ENCODE peak calls at places on chromosomes 1 and 21, in four cellular contexts. One of them, this sample, is unnamed.
A peak's percentile ranks its signal among the peaks of the same experiment; 100 is the strongest.

GRCh38 chr1:207793327-207793726 is 41.5 kb downstream of the CD46 start:
- DNase-seq in AG09309: no peak
- DNase-seq in endodermal cell: no peak
- DNase-seq in adrenal gland: no peak
- DNase-seq in this sample: no peak

GRCh38 chr1:203381151-203381751 is 30.3 kb upstream of the FMOD start:
- DNase-seq in AG09309: no peak
- DNase-seq in adrenal gland: no peak
- DNase-seq in endodermal cell: no peak
- DNase-seq in this sample: no peak

GRCh38 chr1:234486858-234487830 is 8.2 kb upstream of the TARBP1 start:
- DNase-seq in endodermal cell: no peak
- DNase-seq in AG09309: no peak
- DNase-seq in adrenal gland: no peak
- DNase-seq in this sample: no peak

GRCh38 chr1:55284856-55285255 is 69.7 kb upstream of the USP24 start:
- DNase-seq in endodermal cell: peak; percentile 56
- DNase-seq in AG09309: no peak
- DNase-seq in adrenal gland: peak; percentile 30
- DNase-seq in this sample: peak; percentile 59

GRCh38 chr1:147913362-147913761 is 10.8 kb downstream of the GJA8 start:
- DNase-seq in adrenal gland: no peak
- DNase-seq in endodermal cell: no peak
- DNase-seq in AG09309: no peak
- DNase-seq in this sample: no peak

GRCh38 chr1:165942062-165942461 is 114.6 kb downstream of the UCK2 start:
- DNase-seq in adrenal gland: no peak
- DNase-seq in AG09309: no peak
- DNase-seq in endodermal cell: no peak
- DNase-seq in this sample: no peak

GRCh38 chr1:72777918-72778317 is 495.6 kb upstream of the NEGR1 start:
- DNase-seq in AG09309: no peak
- DNase-seq in endodermal cell: no peak
- DNase-seq in adrenal gland: no peak
- DNase-seq in this sample: no peak

GRCh38 chr1:87953732-87954344 is 625.2 kb downstream of the LMO4 start:
- DNase-seq in adrenal gland: peak; percentile 60
- DNase-seq in AG09309: peak; percentile 20
- DNase-seq in endodermal cell: peak; percentile 83
- DNase-seq in this sample: peak; percentile 84

GRCh38 chr1:165444897-165445370 is at the start of gene RXRG:
- DNase-seq in adrenal gland: no peak
- DNase-seq in AG09309: no peak
- DNase-seq in endodermal cell: peak; percentile 87
- DNase-seq in this sample: no peak

GRCh38 chr1:21898326-21899155 is 38.6 kb downstream of the HSPG2 start:
- DNase-seq in AG09309: no peak
- DNase-seq in adrenal gland: no peak
- DNase-seq in endodermal cell: no peak
- DNase-seq in this sample: no peak

GRCh38 chr1:2097386-2098300 is 47.4 kb downstream of the PRKCZ start:
- DNase-seq in endodermal cell: no peak
- DNase-seq in AG09309: no peak
- DNase-seq in adrenal gland: no peak
- DNase-seq in this sample: no peak

GRCh38 chr1:156705918-156706646 is 699 bp upstream of the CRABP2 start:
- DNase-seq in adrenal gland: peak; percentile 66
- DNase-seq in AG09309: no peak
- DNase-seq in endodermal cell: peak; percentile 97
- DNase-seq in this sample: peak; percentile 64

GRCh38 chr1:239722080-239722479 is 335.7 kb downstream of the CHRM3 start:
- DNase-seq in AG09309: no peak
- DNase-seq in adrenal gland: no peak
- DNase-seq in endodermal cell: no peak
- DNase-seq in this sample: no peak

GRCh38 chr1:6459850-6460265 is 6.1 kb downstream of the TNFRSF25 start:
- DNase-seq in endodermal cell: no peak
- DNase-seq in AG09309: no peak
- DNase-seq in adrenal gland: no peak
- DNase-seq in this sample: peak; percentile 60

GRCh38 chr21:43866233-43866632 is 1.2 kb downstream of the AGPAT3 start:
- DNase-seq in endodermal cell: peak; percentile 68
- DNase-seq in adrenal gland: peak; percentile 46
- DNase-seq in AG09309: peak; percentile 10
- DNase-seq in this sample: peak; percentile 63

GRCh38 chr1:13600762-13601483 is 17.3 kb downstream of the PDPN start:
- DNase-seq in endodermal cell: no peak
- DNase-seq in AG09309: no peak
- DNase-seq in adrenal gland: no peak
- DNase-seq in this sample: no peak

GRCh38 chr1:43435146-43436145 is 18.3 kb downstream of the HYI start:
- DNase-seq in adrenal gland: no peak
- DNase-seq in endodermal cell: peak; percentile 64
- DNase-seq in AG09309: peak; percentile 47
- DNase-seq in this sample: no peak

GRCh38 chr21:32415451-32415850 is 2.9 kb downstream of the EVA1C start:
- DNase-seq in endodermal cell: no peak
- DNase-seq in AG09309: no peak
- DNase-seq in adrenal gland: no peak
- DNase-seq in this sample: no peak

GRCh38 chr1:185170291-185170848 is 13.4 kb downstream of the SWT1 start:
- DNase-seq in AG09309: no peak
- DNase-seq in adrenal gland: peak; percentile 48
- DNase-seq in endodermal cell: peak; percentile 85
- DNase-seq in this sample: peak; percentile 68

GRCh38 chr1:36486436-36487335 is 4.0 kb upstream of the CSF3R start:
- DNase-seq in adrenal gland: peak; percentile 44
- DNase-seq in AG09309: no peak
- DNase-seq in endodermal cell: peak; percentile 32
- DNase-seq in this sample: peak; percentile 75

GRCh38 chr21:31332525-31332924 is 11.5 kb downstream of the TIAM1 start:
- DNase-seq in endodermal cell: no peak
- DNase-seq in AG09309: no peak
- DNase-seq in adrenal gland: no peak
- DNase-seq in this sample: no peak

GRCh38 chr1:11594222-11594621 is 60.0 kb downstream of the FBXO2 start:
- DNase-seq in adrenal gland: no peak
- DNase-seq in endodermal cell: peak; percentile 88
- DNase-seq in AG09309: peak; percentile 5
- DNase-seq in this sample: no peak

GRCh38 chr21:41196990-41197389 is 29.0 kb downstream of the BACE2 start:
- DNase-seq in endodermal cell: no peak
- DNase-seq in adrenal gland: no peak
- DNase-seq in AG09309: no peak
- DNase-seq in this sample: no peak

GRCh38 chr1:147539122-147539575 is 2.2 kb upstream of the BCL9 start:
- DNase-seq in adrenal gland: peak; percentile 56
- DNase-seq in AG09309: peak; percentile 91
- DNase-seq in endodermal cell: no peak
- DNase-seq in this sample: no peak

GRCh38 chr1:243549108-243549507 is 293.3 kb downstream of the SDCCAG8 start:
- DNase-seq in endodermal cell: no peak
- DNase-seq in adrenal gland: no peak
- DNase-seq in AG09309: no peak
- DNase-seq in this sample: no peak

GRCh38 chr21:36697473-36698159 is 1.3 kb upstream of the SIM2 start:
- DNase-seq in endodermal cell: peak; percentile 82
- DNase-seq in AG09309: no peak
- DNase-seq in adrenal gland: no peak
- DNase-seq in this sample: no peak

GRCh38 chr1:211524521-211524920 is 32.6 kb upstream of the RD3 start:
- DNase-seq in AG09309: no peak
- DNase-seq in endodermal cell: no peak
- DNase-seq in adrenal gland: no peak
- DNase-seq in this sample: no peak

GRCh38 chr1:15047237-15047636 is 106.3 kb upstream of the TMEM51 start:
- DNase-seq in endodermal cell: no peak
- DNase-seq in AG09309: no peak
- DNase-seq in adrenal gland: no peak
- DNase-seq in this sample: no peak

GRCh38 chr1:95002657-95003432 is 69.9 kb downstream of the ALG14 start:
- DNase-seq in adrenal gland: no peak
- DNase-seq in endodermal cell: no peak
- DNase-seq in AG09309: no peak
- DNase-seq in this sample: no peak

GRCh38 chr1:68973459-68974244 is 476.8 kb upstream of the DEPDC1 start:
- DNase-seq in AG09309: no peak
- DNase-seq in endodermal cell: no peak
- DNase-seq in adrenal gland: no peak
- DNase-seq in this sample: no peak

GRCh38 chr1:34871443-34872132 is 12.0 kb upstream of the SMIM12 start:
- DNase-seq in endodermal cell: peak; percentile 28
- DNase-seq in AG09309: no peak
- DNase-seq in adrenal gland: no peak
- DNase-seq in this sample: no peak

GRCh38 chr1:23436520-23437354 is 12.2 kb upstream of the TCEA3 start:
- DNase-seq in AG09309: no peak
- DNase-seq in adrenal gland: peak; percentile 56
- DNase-seq in endodermal cell: peak; percentile 99
- DNase-seq in this sample: peak; percentile 93

GRCh38 chr1:226634611-226635246 is 86.2 kb downstream of the STUM start:
- DNase-seq in AG09309: no peak
- DNase-seq in endodermal cell: peak; percentile 51
- DNase-seq in adrenal gland: no peak
- DNase-seq in this sample: no peak

DNA sequence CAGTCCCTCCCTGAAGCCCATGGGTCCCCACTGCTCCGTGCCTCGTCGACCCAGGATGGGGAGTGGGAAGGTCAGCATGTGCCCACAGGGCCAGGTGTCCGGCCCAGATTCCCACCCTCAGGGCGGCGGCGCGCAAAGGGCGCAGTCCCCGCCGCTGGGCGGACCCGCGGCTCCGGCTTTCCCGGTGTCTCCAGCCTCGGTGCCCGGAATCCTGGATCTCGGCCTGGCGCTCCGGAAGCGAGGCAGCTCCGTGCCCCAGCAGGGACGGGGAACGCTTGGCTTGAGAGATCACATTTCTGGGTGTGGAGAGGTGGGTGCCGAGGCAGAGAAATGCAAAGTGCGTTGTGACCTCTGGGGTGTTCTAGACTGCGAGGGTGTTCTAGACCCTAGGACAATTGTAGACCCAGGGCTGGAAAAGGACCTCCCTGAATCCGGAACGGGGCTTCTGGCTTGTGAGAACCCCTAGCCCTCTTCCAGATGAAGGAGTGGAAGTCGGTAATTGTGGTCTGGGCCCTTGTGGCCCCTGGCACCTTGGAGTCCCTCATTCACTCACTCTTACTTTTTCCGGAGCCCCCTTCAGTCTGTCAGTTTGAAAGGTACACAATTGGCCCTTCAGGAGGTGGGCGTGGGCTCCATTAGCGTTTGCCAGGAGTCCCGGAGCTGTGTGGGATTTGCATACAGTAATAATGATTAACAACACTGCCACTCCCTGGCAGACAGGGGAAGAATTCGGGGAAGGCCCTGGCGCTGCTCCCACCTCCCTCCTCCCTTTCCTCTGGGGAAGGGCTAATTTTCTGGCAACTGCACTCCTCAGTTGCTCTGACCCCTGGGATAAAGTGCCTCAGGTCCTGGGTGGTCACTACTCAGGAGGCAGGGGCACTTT is 1.7 kb upstream of the KCND3 start:
- DNase-seq in adrenal gland: peak; percentile 56
- DNase-seq in endodermal cell: peak; percentile 90
- DNase-seq in AG09309: peak; percentile 5
- DNase-seq in this sample: peak; percentile 74
- TF ChIP-seq CTCF in adrenal gland: peak; percentile 20
- TF ChIP-seq CTCF in endodermal cell: peak; percentile 60
- TF ChIP-seq CTCF in AG09309: peak; percentile 29
- TF ChIP-seq CTCF in this sample: no peak

GRCh38 chr1:40530735-40531380 is 579 bp upstream of the ZNF684 start:
- DNase-seq in endodermal cell: no peak
- DNase-seq in adrenal gland: no peak
- DNase-seq in AG09309: no peak
- DNase-seq in this sample: no peak

GRCh38 chr1:40531381-40532061 is at the start of gene ZNF684:
- DNase-seq in AG09309: peak; percentile 78
- DNase-seq in adrenal gland: peak; percentile 90
- DNase-seq in endodermal cell: peak; percentile 94
- DNase-seq in this sample: peak; percentile 92

GRCh38 chr1:40532062-40532389 is 589 bp downstream of the ZNF684 start:
- DNase-seq in AG09309: no peak
- DNase-seq in endodermal cell: no peak
- DNase-seq in adrenal gland: no peak
- DNase-seq in this sample: no peak

GRCh38 chr1:40534589-40534988 is 3.2 kb downstream of the ZNF684 start:
- DNase-seq in endodermal cell: no peak
- DNase-seq in AG09309: no peak
- DNase-seq in adrenal gland: no peak
- DNase-seq in this sample: no peak

DNA sequence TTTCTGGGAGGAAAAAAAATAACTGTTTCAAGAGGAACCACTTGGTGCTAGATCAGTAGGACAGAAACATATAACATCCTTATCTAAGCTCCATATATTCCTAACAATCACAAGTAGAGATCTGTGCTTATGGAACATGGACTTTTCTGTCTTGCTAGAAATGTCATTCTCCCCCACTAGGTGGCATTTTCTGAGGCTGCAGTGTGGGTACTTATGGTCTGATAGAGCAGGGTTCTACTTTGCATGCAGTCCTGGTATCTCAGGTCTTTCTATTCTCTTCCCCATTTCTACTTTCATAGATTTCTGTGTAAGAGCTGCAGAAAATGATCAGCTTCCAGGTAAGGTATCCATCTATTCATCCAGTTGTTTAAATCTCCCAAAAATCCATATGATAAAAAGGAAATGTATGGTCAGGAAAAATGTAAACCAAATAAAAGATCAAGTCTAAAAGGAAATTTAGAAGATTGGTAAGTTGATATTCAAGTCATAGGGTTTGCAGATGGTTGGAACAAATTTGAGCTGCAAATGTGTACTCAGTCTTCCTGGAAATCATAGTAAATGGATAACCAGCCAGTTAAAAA is 1.5 kb downstream of the ZNF684 start:
- DNase-seq in endodermal cell: peak; percentile 68
- DNase-seq in AG09309: no peak
- DNase-seq in adrenal gland: no peak
- DNase-seq in this sample: no peak
- TF ChIP-seq CTCF in endodermal cell: peak; percentile 84
- TF ChIP-seq CTCF in AG09309: peak; percentile 75
- TF ChIP-seq CTCF in adrenal gland: peak; percentile 41
- TF ChIP-seq CTCF in this sample: peak; percentile 2

GRCh38 chr1:61853545-61853944 is 111.3 kb downstream of the PATJ start:
- DNase-seq in AG09309: peak; percentile 11
- DNase-seq in endodermal cell: no peak
- DNase-seq in adrenal gland: no peak
- DNase-seq in this sample: no peak
- TF ChIP-seq CTCF in AG09309: peak; percentile 44
- TF ChIP-seq CTCF in endodermal cell: peak; percentile 20
- TF ChIP-seq CTCF in adrenal gland: peak; percentile 10
- TF ChIP-seq CTCF in this sample: no peak

DNA sequence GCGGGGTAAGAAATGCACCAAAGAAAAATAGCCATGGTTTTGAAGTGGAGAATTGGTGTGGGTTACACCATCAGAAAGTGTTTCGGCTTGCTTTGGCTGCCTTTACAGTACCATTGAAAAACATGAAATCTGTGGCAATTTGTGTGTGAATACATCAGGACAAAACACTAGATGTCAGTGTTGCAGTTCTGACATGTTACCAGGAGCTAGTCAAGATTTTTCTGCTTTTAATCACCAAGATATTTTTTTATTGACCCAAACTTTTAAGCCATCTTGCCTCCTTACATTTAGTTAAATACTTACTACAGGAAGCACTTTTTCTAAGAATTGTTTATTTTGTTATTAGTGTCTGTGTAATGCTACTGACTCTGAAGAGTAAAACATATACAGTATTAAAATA is 14.3 kb downstream of the RRP15 start:
- DNase-seq in AG09309: peak; percentile 49
- DNase-seq in endodermal cell: no peak
- DNase-seq in adrenal gland: no peak
- DNase-seq in this sample: no peak
- TF ChIP-seq CTCF in AG09309: peak; percentile 61
- TF ChIP-seq CTCF in endodermal cell: peak; percentile 75
- TF ChIP-seq CTCF in adrenal gland: peak; percentile 26
- TF ChIP-seq CTCF in this sample: no peak

This sample was measured in mucosa of descending colon.